ENCODE peak calls at places on chromosomes 4 and X, in nine cellular contexts. One of them, this sample, is unnamed. For H3K27me3, the result is how much of the 10 kb centered on the place peaks cover.

GRCh38 chr4:177596035-177596434 is 153.8 kb upstream of the AGA start:
- DNase-seq in right lobe of liver: no peak
- DNase-seq in adipocyte: peak
- DNase-seq in tibial artery: no peak
- DNase-seq in breast epithelium: no peak
- DNase-seq in heart left ventricle: peak
- DNase-seq in CD8-positive, alpha-beta memory T cell: peak
- DNase-seq in AG04450: peak
- DNase-seq in body of pancreas: peak
- DNase-seq in this sample: peak

GRCh38 chr4:165748321-165748720 is 124.7 kb upstream of the TLL1 start:
- DNase-seq in right lobe of liver: no peak
- DNase-seq in adipocyte: no peak
- DNase-seq in tibial artery: no peak
- DNase-seq in breast epithelium: no peak
- DNase-seq in heart left ventricle: no peak
- DNase-seq in CD8-positive, alpha-beta memory T cell: no peak
- DNase-seq in AG04450: no peak
- DNase-seq in body of pancreas: no peak
- DNase-seq in this sample: no peak

GRCh38 chr4:186957952-186958555 is 234.4 kb upstream of the FAT1 start:
- DNase-seq in right lobe of liver: no peak
- DNase-seq in adipocyte: no peak
- DNase-seq in tibial artery: no peak
- DNase-seq in breast epithelium: no peak
- DNase-seq in heart left ventricle: no peak
- DNase-seq in CD8-positive, alpha-beta memory T cell: no peak
- DNase-seq in AG04450: no peak
- DNase-seq in body of pancreas: no peak
- DNase-seq in this sample: no peak

GRCh38 chrX:103585421-103586313 is at the start of gene TCEAL4:
- DNase-seq in right lobe of liver: peak
- DNase-seq in adipocyte: peak
- DNase-seq in tibial artery: peak
- DNase-seq in breast epithelium: peak
- DNase-seq in heart left ventricle: peak
- DNase-seq in CD8-positive, alpha-beta memory T cell: peak
- DNase-seq in AG04450: no peak
- DNase-seq in body of pancreas: peak
- DNase-seq in this sample: no peak

GRCh38 chrX:148609766-148610698 is 109.6 kb downstream of the AFF2 start:
- DNase-seq in right lobe of liver: no peak
- DNase-seq in adipocyte: no peak
- DNase-seq in tibial artery: no peak
- DNase-seq in breast epithelium: no peak
- DNase-seq in heart left ventricle: no peak
- DNase-seq in CD8-positive, alpha-beta memory T cell: no peak
- DNase-seq in AG04450: no peak
- DNase-seq in body of pancreas: no peak
- DNase-seq in this sample: no peak

GRCh38 chr4:76755756-76756155 is 142.2 kb downstream of the SOWAHB start:
- DNase-seq in right lobe of liver: no peak
- DNase-seq in adipocyte: no peak
- DNase-seq in tibial artery: no peak
- DNase-seq in breast epithelium: no peak
- DNase-seq in heart left ventricle: no peak
- DNase-seq in CD8-positive, alpha-beta memory T cell: no peak
- DNase-seq in AG04450: no peak
- DNase-seq in body of pancreas: no peak
- DNase-seq in this sample: no peak

GRCh38 chr4:170134821-170135220 is 45.1 kb upstream of the AADAT start:
- DNase-seq in right lobe of liver: no peak
- DNase-seq in adipocyte: no peak
- DNase-seq in tibial artery: no peak
- DNase-seq in breast epithelium: no peak
- DNase-seq in heart left ventricle: no peak
- DNase-seq in CD8-positive, alpha-beta memory T cell: no peak
- DNase-seq in AG04450: no peak
- DNase-seq in body of pancreas: peak
- DNase-seq in this sample: no peak

GRCh38 chr4:141133146-141134006 is at the start of gene RNF150:
- DNase-seq in right lobe of liver: peak
- DNase-seq in adipocyte: peak
- DNase-seq in tibial artery: peak
- DNase-seq in breast epithelium: peak
- DNase-seq in heart left ventricle: peak
- DNase-seq in CD8-positive, alpha-beta memory T cell: peak
- DNase-seq in AG04450: peak
- DNase-seq in body of pancreas: peak
- DNase-seq in this sample: peak

GRCh38 chr4:51963871-51964513 is 56.2 kb downstream of the LRRC66 start:
- DNase-seq in right lobe of liver: no peak
- DNase-seq in adipocyte: peak
- DNase-seq in tibial artery: no peak
- DNase-seq in breast epithelium: no peak
- DNase-seq in heart left ventricle: no peak
- DNase-seq in CD8-positive, alpha-beta memory T cell: no peak
- DNase-seq in AG04450: no peak
- DNase-seq in body of pancreas: peak
- DNase-seq in this sample: no peak

GRCh38 chrX:55750256-55750655 is 32.7 kb downstream of the RRAGB start:
- DNase-seq in right lobe of liver: no peak
- DNase-seq in adipocyte: no peak
- DNase-seq in tibial artery: no peak
- DNase-seq in breast epithelium: no peak
- DNase-seq in heart left ventricle: no peak
- DNase-seq in CD8-positive, alpha-beta memory T cell: no peak
- DNase-seq in AG04450: no peak
- DNase-seq in body of pancreas: no peak
- DNase-seq in this sample: no peak

GRCh38 chrX:55758033-55758432 is 40.5 kb downstream of the RRAGB start:
- DNase-seq in right lobe of liver: no peak
- DNase-seq in adipocyte: peak
- DNase-seq in tibial artery: no peak
- DNase-seq in breast epithelium: no peak
- DNase-seq in heart left ventricle: no peak
- DNase-seq in CD8-positive, alpha-beta memory T cell: no peak
- DNase-seq in AG04450: no peak
- DNase-seq in body of pancreas: no peak
- DNase-seq in this sample: no peak

GRCh38 chrX:55759478-55759877 is 41.9 kb downstream of the RRAGB start:
- DNase-seq in right lobe of liver: no peak
- DNase-seq in adipocyte: no peak
- DNase-seq in tibial artery: no peak
- DNase-seq in breast epithelium: no peak
- DNase-seq in heart left ventricle: no peak
- DNase-seq in CD8-positive, alpha-beta memory T cell: no peak
- DNase-seq in AG04450: no peak
- DNase-seq in body of pancreas: no peak
- DNase-seq in this sample: no peak

DNA sequence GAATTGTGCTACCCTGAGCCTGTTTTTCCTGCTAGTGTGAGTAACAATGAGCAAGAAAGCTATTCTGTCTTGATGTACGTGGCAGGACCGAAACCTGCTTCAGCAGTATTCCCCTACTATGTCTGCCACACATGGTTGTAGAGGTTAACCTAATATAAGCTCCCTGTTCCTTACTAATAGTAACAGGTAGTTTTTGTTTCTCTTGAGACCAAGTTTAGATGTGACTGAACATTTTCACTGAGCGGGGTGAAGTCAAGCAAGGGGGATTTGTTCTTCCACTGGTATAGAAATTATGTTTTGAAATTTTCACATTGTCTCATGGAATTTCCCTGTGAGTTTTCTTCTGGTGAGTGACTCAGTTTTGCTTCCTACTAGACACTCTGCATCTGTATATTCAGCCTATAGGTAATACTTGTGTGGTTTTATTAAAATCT is 37.3 kb downstream of the RRAGB start:
- DNase-seq in right lobe of liver: no peak
- DNase-seq in adipocyte: no peak
- DNase-seq in tibial artery: no peak
- DNase-seq in breast epithelium: no peak
- DNase-seq in heart left ventricle: no peak
- DNase-seq in CD8-positive, alpha-beta memory T cell: no peak
- DNase-seq in AG04450: no peak
- DNase-seq in body of pancreas: no peak
- DNase-seq in this sample: no peak
- H3K27me3 ChIP-seq in right lobe of liver: under half
- H3K27me3 ChIP-seq in adipocyte: under half
- H3K27me3 ChIP-seq in tibial artery: under half
- H3K27me3 ChIP-seq in breast epithelium: under half
- H3K27me3 ChIP-seq in heart left ventricle: under half
- H3K27me3 ChIP-seq in CD8-positive, alpha-beta memory T cell: under half
- H3K27me3 ChIP-seq in AG04450: under half
- H3K27me3 ChIP-seq in body of pancreas: under half
- H3K27me3 ChIP-seq in this sample: under half

DNA sequence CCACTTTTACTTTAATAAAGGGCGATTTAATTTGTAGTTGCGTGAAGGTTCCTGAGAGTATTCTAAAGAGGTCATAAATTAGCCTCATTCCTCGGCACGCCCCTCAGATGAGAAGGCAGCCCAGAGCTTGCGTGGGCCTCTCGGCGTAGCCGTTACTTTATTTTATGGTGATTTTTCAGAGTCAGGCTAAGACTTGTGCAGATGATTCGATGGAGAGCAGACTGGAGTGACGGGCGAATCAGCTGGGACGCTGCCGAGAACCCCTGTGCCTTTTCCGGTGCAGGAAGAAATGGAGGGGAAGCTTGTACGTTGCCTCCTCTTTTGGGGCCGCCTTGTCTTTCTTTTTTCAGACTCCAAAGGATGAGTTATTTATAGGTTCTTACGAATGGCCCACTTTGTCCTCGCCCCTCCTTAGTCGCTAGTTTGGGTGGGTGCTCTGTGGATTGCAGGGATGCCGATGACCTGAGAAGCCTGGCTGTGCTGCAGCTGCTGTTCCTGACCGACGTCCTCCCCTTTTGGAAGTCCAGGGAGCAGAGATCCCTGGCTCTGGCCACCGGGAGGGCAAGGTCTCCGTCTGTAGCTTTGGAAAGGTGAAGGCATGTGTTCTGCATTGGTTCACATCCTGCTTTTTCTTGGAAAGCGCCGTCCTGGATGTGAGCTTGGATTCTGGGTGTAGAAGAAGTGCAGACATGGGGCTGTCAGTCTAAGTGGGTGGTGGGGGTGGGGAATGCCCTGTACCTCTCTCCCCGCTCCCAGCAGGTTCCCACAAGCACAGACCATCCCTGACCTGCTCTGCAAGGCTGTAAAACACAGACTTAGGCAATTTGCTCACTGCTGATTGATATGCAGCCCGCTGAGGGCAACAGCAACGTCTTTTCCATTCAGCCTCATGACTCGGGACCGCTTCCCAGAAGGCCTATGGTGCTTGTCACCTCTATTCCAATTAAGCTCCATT is 9.3 kb downstream of the SORCS2 start:
- DNase-seq in right lobe of liver: peak
- DNase-seq in adipocyte: no peak
- DNase-seq in tibial artery: peak
- DNase-seq in breast epithelium: peak
- DNase-seq in heart left ventricle: no peak
- DNase-seq in CD8-positive, alpha-beta memory T cell: no peak
- DNase-seq in AG04450: no peak
- DNase-seq in body of pancreas: no peak
- DNase-seq in this sample: no peak
- H3K27me3 ChIP-seq in right lobe of liver: under half
- H3K27me3 ChIP-seq in adipocyte: under half
- H3K27me3 ChIP-seq in tibial artery: under half
- H3K27me3 ChIP-seq in breast epithelium: under half
- H3K27me3 ChIP-seq in heart left ventricle: under half
- H3K27me3 ChIP-seq in CD8-positive, alpha-beta memory T cell: under half
- H3K27me3 ChIP-seq in AG04450: under half
- H3K27me3 ChIP-seq in body of pancreas: under half
- H3K27me3 ChIP-seq in this sample: under half

GRCh38 chr4:7530932-7531639 is 96.4 kb upstream of the PSAPL1 start:
- DNase-seq in right lobe of liver: no peak
- DNase-seq in adipocyte: no peak
- DNase-seq in tibial artery: no peak
- DNase-seq in breast epithelium: no peak
- DNase-seq in heart left ventricle: no peak
- DNase-seq in CD8-positive, alpha-beta memory T cell: no peak
- DNase-seq in AG04450: no peak
- DNase-seq in body of pancreas: no peak
- DNase-seq in this sample: no peak

GRCh38 chr4:7532043-7532442 is 97.3 kb upstream of the PSAPL1 start:
- DNase-seq in right lobe of liver: no peak
- DNase-seq in adipocyte: no peak
- DNase-seq in tibial artery: no peak
- DNase-seq in breast epithelium: no peak
- DNase-seq in heart left ventricle: no peak
- DNase-seq in CD8-positive, alpha-beta memory T cell: no peak
- DNase-seq in AG04450: no peak
- DNase-seq in body of pancreas: no peak
- DNase-seq in this sample: no peak

GRCh38 chr4:7531640-7531994 is 96.9 kb upstream of the PSAPL1 start:
- DNase-seq in right lobe of liver: no peak
- DNase-seq in adipocyte: no peak
- DNase-seq in tibial artery: no peak
- DNase-seq in breast epithelium: no peak
- DNase-seq in heart left ventricle: no peak
- DNase-seq in CD8-positive, alpha-beta memory T cell: no peak
- DNase-seq in AG04450: no peak
- DNase-seq in body of pancreas: no peak
- DNase-seq in this sample: no peak

GRCh38 chr4:7535094-7535493 is 100.4 kb upstream of the PSAPL1 start:
- DNase-seq in right lobe of liver: no peak
- DNase-seq in adipocyte: no peak
- DNase-seq in tibial artery: no peak
- DNase-seq in breast epithelium: no peak
- DNase-seq in heart left ventricle: no peak
- DNase-seq in CD8-positive, alpha-beta memory T cell: no peak
- DNase-seq in AG04450: no peak
- DNase-seq in body of pancreas: no peak
- DNase-seq in this sample: no peak

DNA sequence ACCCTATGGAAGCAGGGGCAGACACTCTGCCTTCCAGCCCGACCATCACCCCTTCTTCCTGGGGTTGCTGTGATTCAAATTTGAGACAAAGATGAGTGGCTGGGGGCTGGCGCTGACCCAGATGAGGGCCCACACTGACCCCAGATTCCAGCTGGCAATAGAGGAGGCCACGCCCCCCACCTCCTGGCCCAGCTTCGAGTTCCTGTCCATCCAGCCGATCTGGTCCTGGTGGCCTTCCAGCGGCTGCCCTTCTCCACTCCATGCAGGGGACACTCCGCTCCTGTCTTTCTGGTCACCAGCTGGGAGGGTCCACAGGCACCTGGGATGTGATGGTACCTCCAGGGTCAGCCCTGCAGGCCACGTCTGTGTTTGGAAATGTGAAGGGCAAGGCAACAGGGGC is 98.5 kb upstream of the PSAPL1 start:
- DNase-seq in right lobe of liver: no peak
- DNase-seq in adipocyte: no peak
- DNase-seq in tibial artery: no peak
- DNase-seq in breast epithelium: no peak
- DNase-seq in heart left ventricle: no peak
- DNase-seq in CD8-positive, alpha-beta memory T cell: no peak
- DNase-seq in AG04450: no peak
- DNase-seq in body of pancreas: no peak
- DNase-seq in this sample: no peak
- H3K27me3 ChIP-seq in right lobe of liver: under half
- H3K27me3 ChIP-seq in adipocyte: under half
- H3K27me3 ChIP-seq in tibial artery: under half
- H3K27me3 ChIP-seq in breast epithelium: under half
- H3K27me3 ChIP-seq in heart left ventricle: under half
- H3K27me3 ChIP-seq in CD8-positive, alpha-beta memory T cell: under half
- H3K27me3 ChIP-seq in AG04450: under half
- H3K27me3 ChIP-seq in body of pancreas: under half
- H3K27me3 ChIP-seq in this sample: under half

GRCh38 chrX:136159615-136160025 is 12.3 kb downstream of the FHL1 start:
- DNase-seq in right lobe of liver: peak
- DNase-seq in adipocyte: no peak
- DNase-seq in tibial artery: no peak
- DNase-seq in breast epithelium: no peak
- DNase-seq in heart left ventricle: no peak
- DNase-seq in CD8-positive, alpha-beta memory T cell: no peak
- DNase-seq in AG04450: no peak
- DNase-seq in body of pancreas: no peak
- DNase-seq in this sample: no peak
- H3K27me3 ChIP-seq in right lobe of liver: under half
- H3K27me3 ChIP-seq in adipocyte: under half
- H3K27me3 ChIP-seq in tibial artery: under half
- H3K27me3 ChIP-seq in breast epithelium: under half
- H3K27me3 ChIP-seq in heart left ventricle: under half
- H3K27me3 ChIP-seq in CD8-positive, alpha-beta memory T cell: under half
- H3K27me3 ChIP-seq in AG04450: under half
- H3K27me3 ChIP-seq in body of pancreas: under half
- H3K27me3 ChIP-seq in this sample: under half

This sample was measured in Panc1.